ENCODE peak calls at places on chromosomes 13 and 19, in nine cellular contexts. J is left lung; K is ovary; T is cardiac fibroblast; F is fibroblast of lung; X is HFF-Myc; A is pancreas; Y is SJSA1; H is Jurkat, Clone E6-1. S is an unnamed sample.

GRCh38 chr19:16449330-16449961 is 22.3 kb downstream of the EPS15L1 start:
- DNase-seq in J (no peak), K (no peak), T (peak), F (peak), X (no peak), A (no peak), Y (peak), H (peak), S (no peak)

GRCh38 chr13:23683084-23683483 is 112.9 kb downstream of the TNFRSF19 start:
- DNase-seq in J (no peak), K (no peak), T (no peak), F (no peak), X (no peak), A (no peak), Y (no peak), H (no peak), S (no peak)

GRCh38 chr13:22848539-22849052 is 332.2 kb upstream of the SGCG start:
- DNase-seq in J (no peak), K (no peak), T (no peak), F (no peak), X (no peak), A (peak), Y (no peak), H (no peak), S (no peak)

GRCh38 chr13:67330149-67330548 is 100.0 kb upstream of the PCDH9 start:
- DNase-seq in J (no peak), K (no peak), T (no peak), F (no peak), X (no peak), A (no peak), Y (no peak), H (no peak), S (no peak)

GRCh38 chr19:21328402-21328801 is 808 bp downstream of the ZNF708 start:
- DNase-seq in J (no peak), K (no peak), T (no peak), F (no peak), X (no peak), A (no peak), Y (no peak), H (peak), S (peak)

GRCh38 chr13:62626771-62627170 is 1211.1 kb upstream of the PCDH20 start:
- DNase-seq in J (no peak), K (no peak), T (no peak), F (no peak), X (no peak), A (no peak), Y (no peak), H (peak), S (peak)

GRCh38 chr13:110248449-110249143 is 58.4 kb downstream of the COL4A1 start:
- DNase-seq in J (no peak), K (no peak), T (no peak), F (no peak), X (no peak), A (no peak), Y (no peak), H (no peak), S (no peak)

GRCh38 chr19:20279516-20279915 is 112.5 kb downstream of the ZNF486 start:
- DNase-seq in J (no peak), K (no peak), T (no peak), F (no peak), X (no peak), A (no peak), Y (no peak), H (no peak), S (no peak)

GRCh38 chr19:32200312-32201038 is 144.9 kb upstream of the ZNF507 start:
- DNase-seq in J (no peak), K (no peak), T (no peak), F (no peak), X (no peak), A (no peak), Y (no peak), H (no peak), S (no peak)

GRCh38 chr19:13846533-13847032 is 30.4 kb upstream of the NANOS3 start:
- DNase-seq in J (peak), K (peak), T (peak), F (peak), X (no peak), A (peak), Y (peak), H (peak), S (peak)

GRCh38 chr19:17109962-17110598 is 34.5 kb downstream of the MYO9B start:
- DNase-seq in J (peak), K (no peak), T (no peak), F (no peak), X (no peak), A (no peak), Y (no peak), H (no peak), S (no peak)

GRCh38 chr13:44052843-44053607 is 173.3 kb downstream of the LACC1 start:
- DNase-seq in J (peak), K (peak), T (peak), F (peak), X (no peak), A (no peak), Y (no peak), H (no peak), S (no peak)

GRCh38 chr19:35449347-35450043 is 1.4 kb downstream of the FFAR2 start:
- DNase-seq in J (no peak), K (no peak), T (no peak), F (no peak), X (no peak), A (no peak), Y (no peak), H (no peak), S (peak)

GRCh38 chr13:65638572-65639168 is 1591.5 kb downstream of the PCDH9 start:
- DNase-seq in J (no peak), K (no peak), T (peak), F (peak), X (peak), A (no peak), Y (peak), H (peak), S (peak)

GRCh38 chr19:3098141-3098514 is 4.0 kb downstream of the GNA11 start:
- DNase-seq in J (no peak), K (no peak), T (peak), F (no peak), X (no peak), A (no peak), Y (no peak), H (no peak), S (no peak)

GRCh38 chr19:18478545-18479311 is 40.8 kb upstream of the ISYNA1 start:
- DNase-seq in J (peak), K (peak), T (peak), F (peak), X (peak), A (no peak), Y (peak), H (peak), S (peak)

GRCh38 chr13:98083507-98083906 is 59.4 kb upstream of the FARP1 start:
- DNase-seq in J (no peak), K (no peak), T (peak), F (peak), X (peak), A (no peak), Y (peak), H (no peak), S (peak)

GRCh38 chr19:18894254-18895037 is 1.5 kb downstream of the CERS1 start:
- DNase-seq in J (no peak), K (no peak), T (peak), F (peak), X (no peak), A (no peak), Y (no peak), H (no peak), S (peak)

GRCh38 chr19:56601375-56601774 is 6.3 kb downstream of the ZNF71 start:
- DNase-seq in J (no peak), K (no peak), T (peak), F (no peak), X (no peak), A (no peak), Y (no peak), H (no peak), S (no peak)

GRCh38 chr13:44734204-44734707 is 158.1 kb upstream of the TSC22D1 start:
- DNase-seq in J (peak), K (no peak), T (peak), F (peak), X (no peak), A (peak), Y (no peak), H (no peak), S (no peak)

GRCh38 chr19:5435642-5436017 is 19.6 kb upstream of the ZNRF4 start:
- DNase-seq in J (no peak), K (no peak), T (no peak), F (no peak), X (no peak), A (no peak), Y (no peak), H (no peak), S (no peak)

GRCh38 chr19:5434351-5434917 is 20.8 kb upstream of the ZNRF4 start:
- DNase-seq in J (no peak), K (no peak), T (no peak), F (no peak), X (no peak), A (no peak), Y (peak), H (no peak), S (peak)

GRCh38 chr19:5436948-5437306 is 18.3 kb upstream of the ZNRF4 start:
- DNase-seq in J (no peak), K (no peak), T (no peak), F (no peak), X (no peak), A (no peak), Y (peak), H (no peak), S (no peak)

GRCh38 chr19:5434970-5435641 is 20.1 kb upstream of the ZNRF4 start:
- DNase-seq in J (peak), K (no peak), T (peak), F (peak), X (peak), A (no peak), Y (peak), H (no peak), S (peak)

DNA sequence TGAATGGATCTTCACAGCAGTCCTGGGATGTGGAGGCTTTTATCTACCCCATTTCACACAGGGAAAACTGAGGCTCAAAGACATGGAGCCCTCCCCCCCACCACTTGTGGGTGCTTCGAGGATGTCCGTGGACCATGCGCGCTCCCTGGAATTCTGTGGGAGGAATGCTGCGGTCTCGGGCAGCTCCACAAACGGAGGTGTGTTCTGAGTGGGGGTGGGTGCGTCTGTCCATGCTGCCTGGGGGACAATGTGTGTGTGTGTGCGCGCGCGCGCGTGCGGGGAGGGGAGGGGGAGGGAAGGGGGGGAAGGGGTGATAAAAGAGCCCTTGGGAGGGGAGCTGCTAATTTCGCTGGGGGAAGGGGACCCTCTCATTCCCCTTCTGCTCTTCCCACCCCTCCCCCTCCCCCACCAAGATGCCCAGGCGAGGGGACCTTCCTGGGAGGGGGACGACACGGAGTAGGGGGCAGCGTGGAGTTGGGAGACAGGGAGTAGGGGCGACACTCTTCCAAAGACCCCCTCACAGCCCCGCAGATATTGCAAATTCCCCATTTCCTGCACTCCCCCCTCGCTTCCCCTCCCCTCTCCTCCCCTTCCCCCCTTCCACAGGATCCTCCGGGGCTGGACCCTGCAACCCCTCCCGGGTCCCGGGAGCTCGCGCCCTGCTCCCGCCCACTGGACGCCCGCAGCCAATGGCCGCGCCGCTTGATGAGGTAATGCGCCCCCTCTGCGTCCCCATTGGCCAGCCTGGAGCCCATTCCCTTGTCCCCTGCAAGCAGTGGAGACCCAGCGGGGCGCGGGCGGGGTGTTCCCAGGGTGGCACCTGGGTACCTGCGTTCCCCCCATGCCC is 18.9 kb upstream of the ZNRF4 start:
- DNase-seq in J (peak), K (no peak), T (peak), F (no peak), X (no peak), A (no peak), Y (peak), H (no peak), S (peak)
- H3K4me3 ChIP-seq in J (no peak), K (no peak), T (no peak), F (peak), X (peak), A (no peak), Y (peak), H (no peak), S (peak)

DNA sequence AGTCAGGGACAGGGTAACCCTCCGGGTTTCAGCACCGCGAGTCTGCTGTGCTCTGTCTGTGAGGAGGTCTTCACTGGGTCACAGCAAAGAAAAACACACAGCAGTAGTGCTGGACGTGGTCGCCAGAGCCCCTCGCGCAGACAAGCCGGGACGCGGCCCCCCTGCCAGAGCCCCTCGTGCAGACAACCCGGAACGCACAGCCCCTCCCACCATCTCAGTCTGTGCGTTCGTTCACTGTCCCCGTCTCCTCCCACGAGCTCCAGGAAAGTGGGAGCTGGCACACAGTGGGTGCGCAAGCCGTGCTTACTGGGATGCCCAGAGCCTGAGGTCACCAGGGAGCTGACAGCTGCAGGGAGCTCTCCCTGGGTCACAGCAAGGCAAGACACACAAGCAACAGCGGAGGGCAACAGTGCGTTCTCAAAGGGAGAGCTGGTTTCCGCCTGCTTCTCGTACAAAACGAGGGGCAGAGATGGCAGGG is 3.2 kb upstream of the PLPP2 start:
- DNase-seq in J (no peak), K (no peak), T (peak), F (no peak), X (no peak), A (no peak), Y (no peak), H (no peak), S (no peak)
- H3K4me3 ChIP-seq in J (no peak), K (peak), T (no peak), F (no peak), X (no peak), A (no peak), Y (no peak), H (no peak), S (no peak)

DNA sequence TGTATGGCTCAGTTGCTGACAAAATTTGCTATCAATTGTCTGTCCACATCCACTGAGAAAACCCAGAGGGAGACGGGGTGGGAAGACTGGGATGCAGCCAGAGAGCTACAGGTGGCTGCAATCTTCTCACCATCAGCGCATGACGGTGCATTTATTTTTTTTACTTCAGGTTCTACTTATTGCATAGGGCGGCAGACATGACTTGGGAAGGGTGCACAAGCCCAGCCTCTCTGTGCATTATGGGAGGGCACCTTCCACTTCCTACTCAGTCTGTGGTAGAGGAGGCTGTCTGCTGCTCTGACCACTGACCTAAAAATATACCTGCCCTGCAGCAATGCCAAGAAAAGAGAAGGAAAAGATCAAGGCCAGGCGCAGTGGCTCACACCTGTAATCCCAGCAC is 73.1 kb downstream of the ABCC4 start:
- DNase-seq in J (no peak), K (no peak), T (no peak), F (no peak), X (no peak), A (no peak), Y (no peak), H (no peak), S (no peak)
- H3K4me3 ChIP-seq in J (no peak), K (no peak), T (no peak), F (no peak), X (no peak), A (no peak), Y (no peak), H (no peak), S (no peak)

GRCh38 chr19:12789098-12789903 is 2.0 kb upstream of the JUNB start:
- DNase-seq in J (no peak), K (no peak), T (peak), F (no peak), X (no peak), A (no peak), Y (peak), H (no peak), S (no peak)

GRCh38 chr19:12788682-12789097 is 2.6 kb upstream of the JUNB start:
- DNase-seq in J (peak), K (peak), T (peak), F (peak), X (no peak), A (peak), Y (peak), H (no peak), S (peak)

GRCh38 chr19:12786950-12787349 is 4.3 kb upstream of the JUNB start:
- DNase-seq in J (no peak), K (peak), T (no peak), F (no peak), X (no peak), A (no peak), Y (no peak), H (no peak), S (no peak)

GRCh38 chr19:12787458-12787857 is 3.8 kb upstream of the JUNB start:
- DNase-seq in J (no peak), K (peak), T (no peak), F (no peak), X (no peak), A (no peak), Y (peak), H (no peak), S (no peak)

DNA sequence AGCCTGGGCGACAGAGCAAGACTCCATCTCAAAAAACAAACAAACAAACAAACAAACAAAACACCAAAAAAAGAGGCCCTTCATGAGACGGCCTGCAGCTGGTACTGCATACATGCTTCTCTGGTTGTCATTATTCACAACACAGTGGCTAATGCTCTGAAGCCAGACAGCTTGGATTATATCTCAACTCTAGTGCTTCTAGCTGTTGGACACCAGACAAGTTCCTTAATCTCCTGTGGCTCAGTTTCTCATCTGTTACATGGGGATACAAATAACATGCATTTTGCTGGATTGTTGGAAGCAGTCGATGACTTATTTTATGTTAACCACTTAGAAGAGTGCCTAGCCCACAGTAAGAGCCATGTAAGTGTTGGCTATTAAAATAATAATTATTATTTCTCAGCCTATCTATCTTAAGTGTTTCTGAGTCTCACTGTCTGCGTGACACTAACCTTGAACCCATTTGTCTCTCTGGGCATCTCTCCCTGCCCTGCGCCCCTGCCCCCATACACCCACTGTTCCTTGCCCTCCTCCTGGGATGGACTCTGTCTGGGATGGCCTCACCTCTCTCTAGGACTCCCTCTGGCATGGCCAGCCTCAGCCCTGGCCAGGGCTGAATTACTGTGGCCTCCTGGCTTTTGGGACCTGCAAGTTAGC is 3.1 kb upstream of the JUNB start:
- DNase-seq in J (no peak), K (no peak), T (no peak), F (no peak), X (no peak), A (no peak), Y (no peak), H (no peak), S (no peak)
- H3K4me3 ChIP-seq in J (peak), K (no peak), T (no peak), F (peak), X (peak), A (peak), Y (no peak), H (no peak), S (no peak)

GRCh38 chr19:51946602-51947001 is 19.3 kb downstream of the ZNF613 start:
- DNase-seq in J (no peak), K (no peak), T (no peak), F (no peak), X (no peak), A (no peak), Y (no peak), H (no peak), S (no peak)

GRCh38 chr19:51944798-51945552 is 17.7 kb downstream of the ZNF613 start:
- DNase-seq in J (no peak), K (no peak), T (peak), F (peak), X (no peak), A (no peak), Y (no peak), H (no peak), S (no peak)

GRCh38 chr19:51948979-51949378 is 21.7 kb downstream of the ZNF613 start:
- DNase-seq in J (peak), K (peak), T (peak), F (peak), X (no peak), A (no peak), Y (no peak), H (no peak), S (peak)
- H3K4me3 ChIP-seq in J (peak), K (no peak), T (peak), F (peak), X (no peak), A (no peak), Y (no peak), H (no peak), S (no peak)

DNA sequence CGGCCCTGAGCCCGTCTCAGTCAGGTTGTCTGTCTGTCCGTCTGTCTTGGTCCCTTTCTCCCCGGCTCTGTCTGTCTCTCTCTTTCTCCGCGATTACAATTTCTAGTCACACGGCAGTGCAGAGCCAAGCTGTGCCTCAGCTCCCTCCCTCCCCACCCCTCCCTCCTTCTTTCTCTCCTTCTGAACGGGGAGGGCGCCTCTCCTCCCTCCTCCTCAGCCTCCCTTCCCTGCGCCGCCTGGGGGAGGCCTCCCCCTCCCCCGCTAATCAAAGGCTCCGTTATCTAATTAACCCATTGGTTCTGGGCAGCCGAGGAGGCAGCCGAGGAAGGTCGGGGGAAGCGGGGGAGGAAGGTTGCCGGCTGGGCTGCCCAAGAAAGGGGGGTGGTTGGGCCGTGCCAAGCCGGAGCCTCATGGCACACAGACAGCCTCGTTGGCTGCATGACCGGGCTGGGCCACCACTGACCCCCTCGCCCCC is 16.5 kb downstream of the LRRC4B start:
- DNase-seq in J (no peak), K (no peak), T (no peak), F (no peak), X (no peak), A (no peak), Y (no peak), H (no peak), S (peak)
- H3K4me3 ChIP-seq in J (no peak), K (no peak), T (no peak), F (no peak), X (no peak), A (no peak), Y (no peak), H (no peak), S (no peak)

GRCh38 chr19:6271721-6272410 is 7.9 kb downstream of the MLLT1 start:
- DNase-seq in J (peak), K (peak), T (peak), F (peak), X (no peak), A (peak), Y (peak), H (no peak), S (no peak)
- H3K4me3 ChIP-seq in J (peak), K (peak), T (peak), F (peak), X (peak), A (peak), Y (no peak), H (no peak), S (no peak)